ENCODE peak calls at places on chromosome 3, in four cellular contexts. One of them, this sample, is unnamed.

GRCh38 chr3:145017959-145018358 is 1046.3 kb downstream of the DIPK2A start:
- DNase-seq in stimulated activated CD8-positive, alpha-beta memory T cell treated with anti-CD3 and anti-CD28 coated beads, Interleukin-12 subunit alpha, Interleukin-12 subunit beta, amount 100 ng/mL, for 4 hours: no peak
- DNase-seq in CD4-positive, alpha-beta T cell: no peak
- DNase-seq in activated CD8-positive, alpha-beta memory T cell treated with anti-CD3 and anti-CD28 coated beads for 1 hour: no peak
- DNase-seq in this sample: no peak

GRCh38 chr3:10145685-10146084 is 4.1 kb downstream of the VHL start:
- DNase-seq in stimulated activated CD8-positive, alpha-beta memory T cell treated with anti-CD3 and anti-CD28 coated beads, Interleukin-12 subunit alpha, Interleukin-12 subunit beta, amount 100 ng/mL, for 4 hours: no peak
- DNase-seq in CD4-positive, alpha-beta T cell: no peak
- DNase-seq in activated CD8-positive, alpha-beta memory T cell treated with anti-CD3 and anti-CD28 coated beads for 1 hour: no peak
- DNase-seq in this sample: no peak

GRCh38 chr3:146044046-146044445 is 116.9 kb downstream of the PLOD2 start:
- DNase-seq in stimulated activated CD8-positive, alpha-beta memory T cell treated with anti-CD3 and anti-CD28 coated beads, Interleukin-12 subunit alpha, Interleukin-12 subunit beta, amount 100 ng/mL, for 4 hours: no peak
- DNase-seq in CD4-positive, alpha-beta T cell: no peak
- DNase-seq in activated CD8-positive, alpha-beta memory T cell treated with anti-CD3 and anti-CD28 coated beads for 1 hour: no peak
- DNase-seq in this sample: no peak

GRCh38 chr3:166263460-166263859 is 426.2 kb upstream of the BCHE start:
- DNase-seq in stimulated activated CD8-positive, alpha-beta memory T cell treated with anti-CD3 and anti-CD28 coated beads, Interleukin-12 subunit alpha, Interleukin-12 subunit beta, amount 100 ng/mL, for 4 hours: no peak
- DNase-seq in CD4-positive, alpha-beta T cell: no peak
- DNase-seq in activated CD8-positive, alpha-beta memory T cell treated with anti-CD3 and anti-CD28 coated beads for 1 hour: no peak
- DNase-seq in this sample: no peak

GRCh38 chr3:1138036-1138435 is 45.2 kb downstream of the CNTN6 start:
- DNase-seq in stimulated activated CD8-positive, alpha-beta memory T cell treated with anti-CD3 and anti-CD28 coated beads, Interleukin-12 subunit alpha, Interleukin-12 subunit beta, amount 100 ng/mL, for 4 hours: no peak
- DNase-seq in CD4-positive, alpha-beta T cell: no peak
- DNase-seq in activated CD8-positive, alpha-beta memory T cell treated with anti-CD3 and anti-CD28 coated beads for 1 hour: no peak
- DNase-seq in this sample: no peak

GRCh38 chr3:50296721-50297383 is 2.4 kb downstream of the HYAL3 start:
- DNase-seq in stimulated activated CD8-positive, alpha-beta memory T cell treated with anti-CD3 and anti-CD28 coated beads, Interleukin-12 subunit alpha, Interleukin-12 subunit beta, amount 100 ng/mL, for 4 hours: no peak
- DNase-seq in CD4-positive, alpha-beta T cell: no peak
- DNase-seq in activated CD8-positive, alpha-beta memory T cell treated with anti-CD3 and anti-CD28 coated beads for 1 hour: no peak
- DNase-seq in this sample: peak

GRCh38 chr3:188584162-188584529 is 430.2 kb downstream of the LPP start:
- DNase-seq in stimulated activated CD8-positive, alpha-beta memory T cell treated with anti-CD3 and anti-CD28 coated beads, Interleukin-12 subunit alpha, Interleukin-12 subunit beta, amount 100 ng/mL, for 4 hours: no peak
- DNase-seq in CD4-positive, alpha-beta T cell: no peak
- DNase-seq in activated CD8-positive, alpha-beta memory T cell treated with anti-CD3 and anti-CD28 coated beads for 1 hour: no peak
- DNase-seq in this sample: no peak

GRCh38 chr3:67790043-67790442 is 135.6 kb upstream of the SUCLG2 start:
- DNase-seq in stimulated activated CD8-positive, alpha-beta memory T cell treated with anti-CD3 and anti-CD28 coated beads, Interleukin-12 subunit alpha, Interleukin-12 subunit beta, amount 100 ng/mL, for 4 hours: peak
- DNase-seq in CD4-positive, alpha-beta T cell: peak
- DNase-seq in activated CD8-positive, alpha-beta memory T cell treated with anti-CD3 and anti-CD28 coated beads for 1 hour: peak
- DNase-seq in this sample: no peak

GRCh38 chr3:48400824-48401433 is 28.9 kb downstream of the FBXW12 start:
- DNase-seq in stimulated activated CD8-positive, alpha-beta memory T cell treated with anti-CD3 and anti-CD28 coated beads, Interleukin-12 subunit alpha, Interleukin-12 subunit beta, amount 100 ng/mL, for 4 hours: peak
- DNase-seq in CD4-positive, alpha-beta T cell: peak
- DNase-seq in activated CD8-positive, alpha-beta memory T cell treated with anti-CD3 and anti-CD28 coated beads for 1 hour: peak
- DNase-seq in this sample: peak

GRCh38 chr3:86830566-86830965 is 160.4 kb downstream of the VGLL3 start:
- DNase-seq in stimulated activated CD8-positive, alpha-beta memory T cell treated with anti-CD3 and anti-CD28 coated beads, Interleukin-12 subunit alpha, Interleukin-12 subunit beta, amount 100 ng/mL, for 4 hours: no peak
- DNase-seq in CD4-positive, alpha-beta T cell: no peak
- DNase-seq in activated CD8-positive, alpha-beta memory T cell treated with anti-CD3 and anti-CD28 coated beads for 1 hour: no peak
- DNase-seq in this sample: no peak

GRCh38 chr3:65472501-65472900 is 566.2 kb downstream of the MAGI1 start:
- DNase-seq in stimulated activated CD8-positive, alpha-beta memory T cell treated with anti-CD3 and anti-CD28 coated beads, Interleukin-12 subunit alpha, Interleukin-12 subunit beta, amount 100 ng/mL, for 4 hours: no peak
- DNase-seq in CD4-positive, alpha-beta T cell: no peak
- DNase-seq in activated CD8-positive, alpha-beta memory T cell treated with anti-CD3 and anti-CD28 coated beads for 1 hour: no peak
- DNase-seq in this sample: no peak

GRCh38 chr3:111715911-111716523 is 120.9 kb upstream of the ZBED2 start:
- DNase-seq in stimulated activated CD8-positive, alpha-beta memory T cell treated with anti-CD3 and anti-CD28 coated beads, Interleukin-12 subunit alpha, Interleukin-12 subunit beta, amount 100 ng/mL, for 4 hours: no peak
- DNase-seq in CD4-positive, alpha-beta T cell: peak
- DNase-seq in activated CD8-positive, alpha-beta memory T cell treated with anti-CD3 and anti-CD28 coated beads for 1 hour: no peak
- DNase-seq in this sample: peak

GRCh38 chr3:173630849-173631248 is 233.3 kb downstream of the NLGN1 start:
- DNase-seq in stimulated activated CD8-positive, alpha-beta memory T cell treated with anti-CD3 and anti-CD28 coated beads, Interleukin-12 subunit alpha, Interleukin-12 subunit beta, amount 100 ng/mL, for 4 hours: no peak
- DNase-seq in CD4-positive, alpha-beta T cell: no peak
- DNase-seq in activated CD8-positive, alpha-beta memory T cell treated with anti-CD3 and anti-CD28 coated beads for 1 hour: no peak
- DNase-seq in this sample: no peak

GRCh38 chr3:42129014-42129953 is 38.1 kb downstream of the TRAK1 start:
- DNase-seq in stimulated activated CD8-positive, alpha-beta memory T cell treated with anti-CD3 and anti-CD28 coated beads, Interleukin-12 subunit alpha, Interleukin-12 subunit beta, amount 100 ng/mL, for 4 hours: no peak
- DNase-seq in CD4-positive, alpha-beta T cell: no peak
- DNase-seq in activated CD8-positive, alpha-beta memory T cell treated with anti-CD3 and anti-CD28 coated beads for 1 hour: no peak
- DNase-seq in this sample: no peak

GRCh38 chr3:95134693-95135375 is 1072.0 kb downstream of the NSUN3 start:
- DNase-seq in stimulated activated CD8-positive, alpha-beta memory T cell treated with anti-CD3 and anti-CD28 coated beads, Interleukin-12 subunit alpha, Interleukin-12 subunit beta, amount 100 ng/mL, for 4 hours: no peak
- DNase-seq in CD4-positive, alpha-beta T cell: no peak
- DNase-seq in activated CD8-positive, alpha-beta memory T cell treated with anti-CD3 and anti-CD28 coated beads for 1 hour: no peak
- DNase-seq in this sample: no peak

GRCh38 chr3:73210759-73211158 is 149.3 kb downstream of the EBLN2 start:
- DNase-seq in stimulated activated CD8-positive, alpha-beta memory T cell treated with anti-CD3 and anti-CD28 coated beads, Interleukin-12 subunit alpha, Interleukin-12 subunit beta, amount 100 ng/mL, for 4 hours: no peak
- DNase-seq in CD4-positive, alpha-beta T cell: no peak
- DNase-seq in activated CD8-positive, alpha-beta memory T cell treated with anti-CD3 and anti-CD28 coated beads for 1 hour: no peak
- DNase-seq in this sample: no peak

GRCh38 chr3:112503304-112503972 is 4.2 kb upstream of the BTLA start:
- DNase-seq in stimulated activated CD8-positive, alpha-beta memory T cell treated with anti-CD3 and anti-CD28 coated beads, Interleukin-12 subunit alpha, Interleukin-12 subunit beta, amount 100 ng/mL, for 4 hours: no peak
- DNase-seq in CD4-positive, alpha-beta T cell: no peak
- DNase-seq in activated CD8-positive, alpha-beta memory T cell treated with anti-CD3 and anti-CD28 coated beads for 1 hour: no peak
- DNase-seq in this sample: no peak

GRCh38 chr3:150077581-150078247 is 107.0 kb upstream of the PFN2 start:
- DNase-seq in stimulated activated CD8-positive, alpha-beta memory T cell treated with anti-CD3 and anti-CD28 coated beads, Interleukin-12 subunit alpha, Interleukin-12 subunit beta, amount 100 ng/mL, for 4 hours: no peak
- DNase-seq in CD4-positive, alpha-beta T cell: no peak
- DNase-seq in activated CD8-positive, alpha-beta memory T cell treated with anti-CD3 and anti-CD28 coated beads for 1 hour: no peak
- DNase-seq in this sample: no peak

GRCh38 chr3:10373686-10374261 is 52.9 kb upstream of the SEC13 start:
- DNase-seq in stimulated activated CD8-positive, alpha-beta memory T cell treated with anti-CD3 and anti-CD28 coated beads, Interleukin-12 subunit alpha, Interleukin-12 subunit beta, amount 100 ng/mL, for 4 hours: no peak
- DNase-seq in CD4-positive, alpha-beta T cell: no peak
- DNase-seq in activated CD8-positive, alpha-beta memory T cell treated with anti-CD3 and anti-CD28 coated beads for 1 hour: no peak
- DNase-seq in this sample: no peak

GRCh38 chr3:5426094-5426883 is 238.8 kb downstream of the EDEM1 start:
- DNase-seq in stimulated activated CD8-positive, alpha-beta memory T cell treated with anti-CD3 and anti-CD28 coated beads, Interleukin-12 subunit alpha, Interleukin-12 subunit beta, amount 100 ng/mL, for 4 hours: peak
- DNase-seq in CD4-positive, alpha-beta T cell: peak
- DNase-seq in activated CD8-positive, alpha-beta memory T cell treated with anti-CD3 and anti-CD28 coated beads for 1 hour: no peak
- DNase-seq in this sample: peak

GRCh38 chr3:140423146-140423545 is 254.7 kb upstream of the TRIM42 start:
- DNase-seq in stimulated activated CD8-positive, alpha-beta memory T cell treated with anti-CD3 and anti-CD28 coated beads, Interleukin-12 subunit alpha, Interleukin-12 subunit beta, amount 100 ng/mL, for 4 hours: no peak
- DNase-seq in CD4-positive, alpha-beta T cell: no peak
- DNase-seq in activated CD8-positive, alpha-beta memory T cell treated with anti-CD3 and anti-CD28 coated beads for 1 hour: no peak
- DNase-seq in this sample: no peak

GRCh38 chr3:123776383-123776782 is 107.7 kb downstream of the MYLK start:
- DNase-seq in stimulated activated CD8-positive, alpha-beta memory T cell treated with anti-CD3 and anti-CD28 coated beads, Interleukin-12 subunit alpha, Interleukin-12 subunit beta, amount 100 ng/mL, for 4 hours: no peak
- DNase-seq in CD4-positive, alpha-beta T cell: no peak
- DNase-seq in activated CD8-positive, alpha-beta memory T cell treated with anti-CD3 and anti-CD28 coated beads for 1 hour: no peak
- DNase-seq in this sample: no peak

This sample was measured in left colon.